ENCODE peak calls at places on chromosome 4, in ten cellular contexts. X, A, K, D, H, P, S, N, U and E are unnamed samples.
A peak's percentile ranks its signal among the peaks of the same experiment; 100 is the strongest.

GRCh38 chr4:89356086-89356485 is 48.5 kb upstream of the GPRIN3 start:
- DNase-seq in X (no peak), A (no peak), K (no peak), D (no peak), H (peak; percentile 22), P (no peak), S (peak; percentile 17), N (no peak), U (no peak), E (no peak)

GRCh38 chr4:76188557-76188956 is 25.1 kb downstream of the SCARB2 start:
- DNase-seq in X (no peak), A (no peak), K (no peak), D (no peak), H (peak; percentile 13), P (no peak), S (peak; percentile 6), N (no peak), U (no peak), E (no peak)

GRCh38 chr4:173685761-173686260 is 155.8 kb upstream of the HAND2 start:
- DNase-seq in X (no peak), A (no peak), K (no peak), D (no peak), H (no peak), P (no peak), S (no peak), N (no peak), U (no peak), E (no peak)

GRCh38 chr4:57110635-57111546 is 706 bp upstream of the IGFBP7 start:
- DNase-seq in X (peak; percentile 33), A (no peak), K (peak; percentile 53), D (no peak), H (peak; percentile 81), P (peak; percentile 61), S (peak; percentile 80), N (peak; percentile 58), U (no peak), E (peak; percentile 61)

GRCh38 chr4:47668810-47669408 is 169.0 kb downstream of the CORIN start:
- DNase-seq in X (peak; percentile 66), A (no peak), K (no peak), D (no peak), H (peak; percentile 48), P (no peak), S (peak; percentile 36), N (no peak), U (peak; percentile 39), E (peak; percentile 60)

GRCh38 chr4:141645611-141646340 is 9.4 kb downstream of the IL15 start:
- DNase-seq in X (no peak), A (no peak), K (no peak), D (no peak), H (peak; percentile 97), P (no peak), S (peak; percentile 95), N (no peak), U (no peak), E (peak; percentile 22)

GRCh38 chr4:145933134-145933533 is 5.5 kb downstream of the ZNF827 start:
- DNase-seq in X (no peak), A (no peak), K (no peak), D (no peak), H (peak; percentile 61), P (no peak), S (peak; percentile 51), N (no peak), U (no peak), E (no peak)

GRCh38 chr4:10101559-10102192 is 14.9 kb downstream of the WDR1 start:
- DNase-seq in X (no peak), A (peak; percentile 52), K (no peak), D (no peak), H (no peak), P (no peak), S (no peak), N (no peak), U (no peak), E (no peak)

GRCh38 chr4:17811078-17811603 is 362 bp downstream of the NCAPG start:
- DNase-seq in X (no peak), A (peak; percentile 64), K (peak; percentile 18), D (no peak), H (peak; percentile 23), P (no peak), S (no peak), N (peak; percentile 31), U (no peak), E (no peak)

GRCh38 chr4:20520901-20521300 is 179.4 kb upstream of the PACRGL start:
- DNase-seq in X (no peak), A (no peak), K (no peak), D (no peak), H (peak; percentile 80), P (no peak), S (peak; percentile 71), N (no peak), U (no peak), E (no peak)

GRCh38 chr4:108415389-108415788 is 205.0 kb upstream of the RPL34 start:
- DNase-seq in X (no peak), A (no peak), K (no peak), D (no peak), H (no peak), P (no peak), S (no peak), N (no peak), U (no peak), E (no peak)

GRCh38 chr4:89110541-89110985 is 770 bp upstream of the TIGD2 start:
- DNase-seq in X (no peak), A (no peak), K (no peak), D (peak; percentile 68), H (no peak), P (no peak), S (no peak), N (no peak), U (no peak), E (no peak)

GRCh38 chr4:21413807-21414370 is 534.7 kb downstream of the KCNIP4 start:
- DNase-seq in X (no peak), A (no peak), K (no peak), D (no peak), H (no peak), P (no peak), S (no peak), N (no peak), U (no peak), E (no peak)

GRCh38 chr4:2290488-2290887 is 28.6 kb upstream of the MXD4 start:
- DNase-seq in X (no peak), A (peak; percentile 45), K (no peak), D (no peak), H (no peak), P (no peak), S (no peak), N (no peak), U (no peak), E (no peak)
- H3K4me1 ChIP-seq in X (no peaks in the 10 kb centered on the region), A (peaks cover 6% of the 10 kb centered on the region), K (no peaks in the 10 kb centered on the region), D (no peaks in the 10 kb centered on the region), H (peaks cover 7% of the 10 kb centered on the region), P (peaks cover 5% of the 10 kb centered on the region), S (peaks cover 5% of the 10 kb centered on the region), N (no peaks in the 10 kb centered on the region), U (peaks cover 17% of the 10 kb centered on the region), E (no peaks in the 10 kb centered on the region)

GRCh38 chr4:1690698-1691097 is 6.6 kb upstream of the FAM53A start:
- DNase-seq in X (no peak), A (no peak), K (no peak), D (no peak), H (no peak), P (peak; percentile 26), S (no peak), N (no peak), U (no peak), E (no peak)

GRCh38 chr4:1693131-1693896 is 9.2 kb upstream of the FAM53A start:
- DNase-seq in X (peak; percentile 84), A (peak; percentile 82), K (peak; percentile 67), D (peak; percentile 84), H (peak; percentile 67), P (peak; percentile 83), S (peak; percentile 51), N (peak; percentile 70), U (peak; percentile 85), E (peak; percentile 82)

GRCh38 chr4:1695913-1696312 is 11.8 kb upstream of the FAM53A start:
- DNase-seq in X (no peak), A (no peak), K (no peak), D (no peak), H (no peak), P (peak; percentile 13), S (no peak), N (no peak), U (no peak), E (peak; percentile 98)

GRCh38 chr4:1686440-1687036 is 2.4 kb upstream of the FAM53A start:
- DNase-seq in X (no peak), A (no peak), K (no peak), D (peak; percentile 54), H (no peak), P (peak; percentile 47), S (no peak), N (no peak), U (no peak), E (no peak)

DNA sequence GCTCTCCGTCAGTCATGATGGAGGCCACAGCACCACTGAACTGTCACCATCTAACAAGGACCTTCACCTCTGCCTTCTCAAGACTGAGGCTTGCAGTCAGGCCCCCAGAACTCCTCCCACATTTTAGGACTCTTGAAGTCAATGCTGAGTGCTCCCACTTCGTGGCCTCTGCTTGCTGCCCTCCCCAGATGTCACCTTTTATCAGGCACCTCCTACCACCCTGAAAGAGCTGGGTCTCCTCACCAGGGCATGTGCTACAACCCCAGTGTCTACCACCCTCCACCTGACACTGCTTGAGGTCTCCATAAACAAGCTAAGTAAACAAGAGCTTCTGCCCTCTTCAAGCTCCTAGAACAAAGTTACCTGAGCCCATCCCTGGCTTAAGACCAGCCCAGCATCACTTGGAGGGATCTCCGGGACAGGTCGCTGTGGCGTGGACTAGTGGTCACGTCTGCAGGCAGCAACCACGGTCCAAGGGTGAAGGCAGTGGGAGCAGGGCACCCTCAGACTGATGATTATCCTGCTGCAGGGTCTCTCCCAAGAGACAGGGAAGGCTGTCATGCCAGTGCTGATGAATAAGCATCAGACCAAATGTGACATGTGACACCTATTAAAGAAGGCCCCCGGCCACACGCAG is 7.7 kb upstream of the FAM53A start:
- DNase-seq in X (no peak), A (no peak), K (no peak), D (no peak), H (no peak), P (peak; percentile 28), S (no peak), N (no peak), U (no peak), E (no peak)
- H3K36me3 ChIP-seq in X (peaks cover 32% of the 10 kb centered on the region), A (peaks cover 55% of the 10 kb centered on the region), K (peaks cover 69% of the 10 kb centered on the region), D (peaks cover 5% of the 10 kb centered on the region), H (peaks cover 22% of the 10 kb centered on the region), P (peaks cover 66% of the 10 kb centered on the region), S (peaks cover 36% of the 10 kb centered on the region), N (peaks cover 16% of the 10 kb centered on the region), U (peaks cover 82% of the 10 kb centered on the region), E (peaks cover 53% of the 10 kb centered on the region)

DNA sequence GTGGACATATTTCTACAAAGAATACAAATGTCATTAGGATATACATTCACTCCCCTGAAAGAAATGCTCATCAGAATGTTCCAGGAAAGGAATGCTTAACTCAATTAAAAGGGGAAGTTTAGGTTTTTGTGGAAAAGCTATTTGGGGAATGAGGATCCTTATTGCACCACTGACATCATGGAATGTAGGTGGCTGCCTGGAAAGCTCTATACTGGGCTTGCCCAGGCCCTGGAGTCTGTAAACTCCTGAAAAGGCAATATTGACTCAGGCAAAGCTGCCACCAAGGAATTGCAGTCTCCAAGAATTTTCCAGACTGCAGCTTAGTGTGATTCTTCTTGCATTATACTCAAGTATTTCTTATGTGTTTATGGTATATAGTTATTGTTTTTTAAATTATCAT is 15.7 kb downstream of the DAPP1 start:
- DNase-seq in X (no peak), A (no peak), K (no peak), D (no peak), H (no peak), P (no peak), S (no peak), N (no peak), U (no peak), E (no peak)
- H3K27ac ChIP-seq in X (no peak overlapping the region), A (no peak overlapping the region), K (no peak overlapping the region), D (no peak overlapping the region), H (no peak overlapping the region), P (no peak overlapping the region), S (no peak overlapping the region), N (no peak overlapping the region), U (no peak overlapping the region), E (no peak overlapping the region)

GRCh38 chr4:3530051-3530450 is 2.2 kb downstream of the LRPAP1 start:
- DNase-seq in X (no peak), A (peak; percentile 27), K (no peak), D (peak; percentile 26), H (no peak), P (no peak), S (no peak), N (no peak), U (no peak), E (no peak)
- H3K4me1 ChIP-seq in X (peaks cover 26% of the 10 kb centered on the region), A (peaks cover 31% of the 10 kb centered on the region), K (peaks cover 27% of the 10 kb centered on the region), D (peaks cover 10% of the 10 kb centered on the region), H (peaks cover 6% of the 10 kb centered on the region), P (peaks cover 40% of the 10 kb centered on the region), S (peaks cover 14% of the 10 kb centered on the region), N (peaks cover 12% of the 10 kb centered on the region), U (peaks cover 25% of the 10 kb centered on the region), E (peaks cover 6% of the 10 kb centered on the region)